ENCODE peak calls at places on chromosomes 4 and X, in seven cellular contexts. One of them, this sample, is unnamed.

GRCh38 chr4:39521253-39521908 is 5.9 kb downstream of the UGDH start:
- DNase-seq in transverse colon: no peak
- DNase-seq in suprapubic skin: no peak
- DNase-seq in stomach: no peak
- DNase-seq in prostate gland: no peak
- DNase-seq in GM12878: no peak
- DNase-seq in HCT116: no peak
- DNase-seq in this sample: no peak

GRCh38 chr4:36997727-36998126 is 246.8 kb upstream of the NWD2 start:
- DNase-seq in transverse colon: no peak
- DNase-seq in suprapubic skin: no peak
- DNase-seq in stomach: no peak
- DNase-seq in prostate gland: no peak
- DNase-seq in GM12878: no peak
- DNase-seq in HCT116: no peak
- DNase-seq in this sample: no peak

GRCh38 chr4:70651864-70652506 is 14.3 kb downstream of the JCHAIN start:
- DNase-seq in transverse colon: no peak
- DNase-seq in suprapubic skin: no peak
- DNase-seq in stomach: no peak
- DNase-seq in prostate gland: no peak
- DNase-seq in GM12878: no peak
- DNase-seq in HCT116: peak
- DNase-seq in this sample: no peak

GRCh38 chrX:139826065-139827044 is 106.5 kb downstream of the ATP11C start:
- DNase-seq in transverse colon: no peak
- DNase-seq in suprapubic skin: no peak
- DNase-seq in stomach: no peak
- DNase-seq in prostate gland: peak
- DNase-seq in GM12878: no peak
- DNase-seq in HCT116: no peak
- DNase-seq in this sample: no peak

GRCh38 chr4:85898236-85898635 is 423.3 kb downstream of the ARHGAP24 start:
- DNase-seq in transverse colon: no peak
- DNase-seq in suprapubic skin: no peak
- DNase-seq in stomach: no peak
- DNase-seq in prostate gland: no peak
- DNase-seq in GM12878: no peak
- DNase-seq in HCT116: no peak
- DNase-seq in this sample: no peak

GRCh38 chrX:80174925-80175574 is 160.5 kb downstream of the TBX22 start:
- DNase-seq in transverse colon: no peak
- DNase-seq in suprapubic skin: no peak
- DNase-seq in stomach: peak
- DNase-seq in prostate gland: no peak
- DNase-seq in GM12878: no peak
- DNase-seq in HCT116: no peak
- DNase-seq in this sample: no peak

GRCh38 chrX:44872319-44872816 is 620 bp upstream of the KDM6A start:
- DNase-seq in transverse colon: peak
- DNase-seq in suprapubic skin: peak
- DNase-seq in stomach: peak
- DNase-seq in prostate gland: peak
- DNase-seq in GM12878: no peak
- DNase-seq in HCT116: no peak
- DNase-seq in this sample: no peak

GRCh38 chrX:104270916-104271512 is 16.3 kb upstream of the ESX1 start:
- DNase-seq in transverse colon: peak
- DNase-seq in suprapubic skin: no peak
- DNase-seq in stomach: no peak
- DNase-seq in prostate gland: peak
- DNase-seq in GM12878: no peak
- DNase-seq in HCT116: peak
- DNase-seq in this sample: no peak

GRCh38 chr4:56330691-56331090 is 56.6 kb downstream of the AASDH start:
- DNase-seq in transverse colon: no peak
- DNase-seq in suprapubic skin: no peak
- DNase-seq in stomach: no peak
- DNase-seq in prostate gland: no peak
- DNase-seq in GM12878: no peak
- DNase-seq in HCT116: no peak
- DNase-seq in this sample: no peak

GRCh38 chrX:71105638-71106037 is 902 bp downstream of the CXorf65 start:
- DNase-seq in transverse colon: no peak
- DNase-seq in suprapubic skin: no peak
- DNase-seq in stomach: no peak
- DNase-seq in prostate gland: no peak
- DNase-seq in GM12878: no peak
- DNase-seq in HCT116: no peak
- DNase-seq in this sample: no peak

GRCh38 chrX:13506574-13506973 is 62.8 kb upstream of the EGFL6 start:
- DNase-seq in transverse colon: peak
- DNase-seq in suprapubic skin: no peak
- DNase-seq in stomach: peak
- DNase-seq in prostate gland: no peak
- DNase-seq in GM12878: no peak
- DNase-seq in HCT116: peak
- DNase-seq in this sample: no peak
- TF ChIP-seq POLR2AphosphoS5 in transverse colon: no peak
- TF ChIP-seq POLR2AphosphoS5 in suprapubic skin: no peak
- TF ChIP-seq POLR2AphosphoS5 in stomach: no peak
- TF ChIP-seq POLR2AphosphoS5 in prostate gland: no peak
- TF ChIP-seq POLR2AphosphoS5 in GM12878: no peak
- TF ChIP-seq POLR2AphosphoS5 in HCT116: no peak
- TF ChIP-seq POLR2AphosphoS5 in this sample: no peak

GRCh38 chr4:150065740-150066139 is 12.5 kb upstream of the DCLK2 start:
- DNase-seq in transverse colon: no peak
- DNase-seq in suprapubic skin: no peak
- DNase-seq in stomach: no peak
- DNase-seq in prostate gland: no peak
- DNase-seq in GM12878: no peak
- DNase-seq in HCT116: peak
- DNase-seq in this sample: no peak
- TF ChIP-seq CTCF in transverse colon: no peak
- TF ChIP-seq CTCF in suprapubic skin: no peak
- TF ChIP-seq CTCF in stomach: no peak
- TF ChIP-seq CTCF in prostate gland: no peak
- TF ChIP-seq CTCF in GM12878: no peak
- TF ChIP-seq CTCF in HCT116: no peak
- TF ChIP-seq CTCF in this sample: no peak

DNA sequence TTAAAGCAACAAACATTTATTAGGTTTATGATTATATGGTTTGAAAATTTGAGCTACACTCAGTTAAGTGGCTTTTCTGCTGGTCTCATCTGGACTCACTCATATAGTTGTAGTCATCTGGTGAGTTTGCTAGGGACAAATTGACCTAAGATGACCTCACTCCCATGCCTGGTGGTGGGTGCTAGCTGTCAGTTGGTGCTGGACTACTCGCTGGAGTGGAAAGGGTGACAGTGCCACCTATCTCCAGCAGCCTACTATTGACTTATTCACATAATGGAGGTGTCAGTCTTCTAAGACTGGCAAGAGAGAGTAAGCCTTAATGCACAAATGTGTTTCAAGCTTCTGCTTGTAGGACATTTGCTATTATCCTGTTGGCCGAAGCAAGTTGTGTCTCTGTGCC is 88.2 kb downstream of the TASL start:
- DNase-seq in transverse colon: no peak
- DNase-seq in suprapubic skin: no peak
- DNase-seq in stomach: no peak
- DNase-seq in prostate gland: no peak
- DNase-seq in GM12878: no peak
- DNase-seq in HCT116: peak
- DNase-seq in this sample: no peak
- H3K4me3 ChIP-seq in transverse colon: no peak
- H3K4me3 ChIP-seq in suprapubic skin: no peak
- H3K4me3 ChIP-seq in stomach: no peak
- H3K4me3 ChIP-seq in prostate gland: no peak
- H3K4me3 ChIP-seq in GM12878: no peak
- H3K4me3 ChIP-seq in HCT116: no peak
- H3K4me3 ChIP-seq in this sample: no peak

DNA sequence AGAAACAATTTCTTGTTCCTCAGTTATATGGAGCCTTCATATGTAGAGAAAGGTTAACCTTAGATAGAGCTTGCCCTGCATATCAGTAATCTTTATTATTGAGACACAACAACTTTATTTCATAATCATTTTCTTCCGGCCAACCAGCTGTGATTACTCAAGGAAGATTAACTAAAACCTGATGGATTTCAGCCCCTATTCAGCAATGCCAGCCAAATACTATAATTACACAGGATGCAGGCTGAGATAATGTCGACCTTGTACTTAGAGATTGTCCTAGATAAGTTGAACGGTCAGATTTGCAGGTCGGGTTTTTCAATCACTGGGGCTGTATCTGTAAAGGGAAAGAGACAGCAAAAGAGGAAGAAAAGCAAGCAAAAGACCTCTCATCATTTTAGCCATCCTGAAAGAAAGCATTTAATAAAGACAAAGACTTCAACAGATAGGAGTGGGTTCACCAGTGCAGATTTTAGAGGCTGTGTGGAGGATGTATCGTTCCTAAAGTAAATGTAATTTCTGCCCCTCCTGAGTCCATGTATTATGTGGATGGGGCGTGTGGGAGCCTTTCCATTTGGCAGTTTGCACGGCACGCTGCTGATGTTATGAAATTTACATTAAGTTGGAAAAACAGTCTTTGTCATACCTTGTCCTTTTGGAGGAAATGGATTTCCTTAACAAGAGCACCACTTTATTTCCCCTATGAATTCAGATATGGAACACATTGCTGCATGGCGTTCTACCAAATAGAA is 496.6 kb downstream of the SPRY1 start:
- DNase-seq in transverse colon: no peak
- DNase-seq in suprapubic skin: no peak
- DNase-seq in stomach: no peak
- DNase-seq in prostate gland: no peak
- DNase-seq in GM12878: no peak
- DNase-seq in HCT116: no peak
- DNase-seq in this sample: no peak
- TF ChIP-seq POLR2AphosphoS5 in transverse colon: peak
- TF ChIP-seq POLR2AphosphoS5 in suprapubic skin: no peak
- TF ChIP-seq POLR2AphosphoS5 in stomach: peak
- TF ChIP-seq POLR2AphosphoS5 in prostate gland: no peak
- TF ChIP-seq POLR2AphosphoS5 in GM12878: no peak
- TF ChIP-seq POLR2AphosphoS5 in HCT116: no peak
- TF ChIP-seq POLR2AphosphoS5 in this sample: no peak

DNA sequence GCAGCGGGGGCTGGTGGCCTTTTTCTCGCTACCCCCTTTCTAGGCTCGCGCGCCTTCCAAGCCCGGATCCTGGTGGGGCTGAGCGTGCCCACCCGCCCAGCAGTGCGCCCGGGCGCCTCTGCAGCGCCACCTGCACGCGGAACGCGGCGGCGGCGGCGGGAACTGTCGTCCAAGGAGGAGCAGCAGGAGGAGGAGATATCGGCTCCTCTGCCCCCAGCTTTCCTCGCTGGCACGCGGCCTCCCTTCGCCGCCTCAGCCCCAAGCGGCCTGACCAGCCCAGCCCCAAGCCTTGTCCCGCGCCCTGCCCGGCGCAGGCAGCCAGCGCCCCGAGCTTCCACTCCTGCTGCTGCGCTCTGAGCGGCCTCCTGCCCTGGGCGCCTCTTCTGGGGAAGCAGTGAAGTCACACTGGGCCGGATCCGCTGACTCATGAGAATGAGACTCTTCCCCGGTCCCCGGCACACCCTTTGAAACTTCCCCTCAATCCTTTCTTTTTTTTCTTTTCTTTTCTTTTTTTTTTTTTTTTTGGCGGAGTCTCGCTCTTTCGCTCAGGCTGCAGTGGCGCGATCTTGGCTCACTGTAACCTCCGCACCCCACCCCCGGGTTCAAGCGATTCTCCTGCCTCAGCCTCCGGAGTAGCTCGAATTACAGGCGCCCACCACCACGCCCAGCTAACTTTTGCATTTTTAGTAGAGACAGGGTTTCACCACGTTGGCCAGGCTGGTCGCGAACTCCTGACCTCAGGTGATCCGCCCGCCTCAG is 10.6 kb upstream of the ELF4 start:
- DNase-seq in transverse colon: peak
- DNase-seq in suprapubic skin: peak
- DNase-seq in stomach: peak
- DNase-seq in prostate gland: peak
- DNase-seq in GM12878: no peak
- DNase-seq in HCT116: no peak
- DNase-seq in this sample: no peak
- TF ChIP-seq CTCF in transverse colon: peak
- TF ChIP-seq CTCF in suprapubic skin: peak
- TF ChIP-seq CTCF in stomach: no peak
- TF ChIP-seq CTCF in prostate gland: peak
- TF ChIP-seq CTCF in GM12878: peak
- TF ChIP-seq CTCF in HCT116: peak
- TF ChIP-seq CTCF in this sample: peak

DNA sequence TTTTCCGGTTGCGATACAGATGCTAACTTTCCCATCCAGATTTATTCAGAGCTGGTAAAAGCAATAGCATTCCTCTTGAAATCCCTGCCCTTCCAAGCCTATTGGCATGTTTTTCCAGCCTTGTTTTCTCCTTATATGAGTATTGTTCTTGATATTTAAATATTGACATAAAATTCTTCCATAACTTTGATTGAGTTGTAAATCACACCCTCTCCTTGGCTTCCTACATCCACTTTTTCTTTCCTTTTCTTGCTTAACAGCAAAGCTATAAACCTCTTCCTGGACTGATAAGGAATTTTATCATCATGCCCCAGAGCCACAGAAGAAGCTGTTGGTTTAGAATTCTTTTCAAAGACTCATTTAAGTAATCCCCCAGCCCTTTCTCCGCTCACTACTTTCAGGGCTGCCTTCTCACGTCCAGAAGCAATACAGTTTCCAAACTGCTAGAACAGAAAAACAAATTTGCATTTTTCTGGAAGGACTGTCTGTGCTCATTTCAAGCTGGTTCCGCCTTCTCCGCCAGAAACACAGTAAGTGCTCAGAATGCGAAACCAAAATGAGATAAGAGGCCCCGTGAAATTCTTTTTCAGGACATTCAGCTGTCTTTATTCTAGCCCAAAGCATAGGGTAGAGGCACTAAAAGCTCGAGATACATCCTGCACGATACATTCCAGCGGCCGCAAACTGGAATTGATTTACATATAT is 922 bp downstream of the MID1 start:
- DNase-seq in transverse colon: no peak
- DNase-seq in suprapubic skin: no peak
- DNase-seq in stomach: no peak
- DNase-seq in prostate gland: no peak
- DNase-seq in GM12878: no peak
- DNase-seq in HCT116: no peak
- DNase-seq in this sample: no peak
- H3K4me3 ChIP-seq in transverse colon: peak
- H3K4me3 ChIP-seq in suprapubic skin: peak
- H3K4me3 ChIP-seq in stomach: peak
- H3K4me3 ChIP-seq in prostate gland: peak
- H3K4me3 ChIP-seq in GM12878: peak
- H3K4me3 ChIP-seq in HCT116: peak
- H3K4me3 ChIP-seq in this sample: peak